ENCODE peak calls at places on chromosome 2, in four cellular contexts. C is fibroblast of gingiva, T is NCI-H1105, N is uterus. S is an unnamed sample.

GRCh38 chr2:42189235-42189566 is 20.0 kb downstream of the EML4 start:
- DNase-seq in N (no peak), C (no peak), T (no peak), S (no peak)

GRCh38 chr2:197236816-197237215 is 73.8 kb downstream of the ANKRD44 start:
- DNase-seq in C (no peak), T (no peak), N (no peak), S (no peak)

GRCh38 chr2:171160119-171160629 is 519 bp downstream of the TLK1 start:
- DNase-seq in T (peak; percentile 62), C (peak; percentile 64), N (peak; percentile 65), S (peak; percentile 91)

GRCh38 chr2:86295071-86295470 is 42.4 kb downstream of the REEP1 start:
- DNase-seq in C (no peak), N (no peak), T (no peak), S (no peak)

GRCh38 chr2:85871494-85872164 is 17.2 kb downstream of the ST3GAL5 start:
- DNase-seq in N (no peak), C (no peak), T (no peak), S (no peak)

GRCh38 chr2:150332378-150332777 is 155.1 kb downstream of the RND3 start:
- DNase-seq in T (no peak), N (no peak), C (no peak), S (no peak)

GRCh38 chr2:177984739-177985138 is 87.8 kb downstream of the PDE11A start:
- DNase-seq in C (no peak), T (peak; percentile 57), N (no peak), S (no peak)

GRCh38 chr2:156125018-156125417 is 207.5 kb downstream of the NR4A2 start:
- DNase-seq in N (no peak), C (no peak), T (no peak), S (no peak)

GRCh38 chr2:238518828-238519186 is 92.1 kb downstream of the ASB1 start:
- DNase-seq in N (no peak), C (no peak), T (no peak), S (no peak)

GRCh38 chr2:132620115-132620514 is 49.9 kb downstream of the LYPD1 start:
- DNase-seq in N (no peak), C (peak; percentile 29), T (no peak), S (no peak)

GRCh38 chr2:236167297-236168109 is 683 bp downstream of the GBX2 start:
- DNase-seq in T (peak; percentile 28), C (peak; percentile 26), N (no peak), S (no peak)

GRCh38 chr2:120486441-120486840 is 140.5 kb downstream of the INHBB start:
- DNase-seq in N (no peak), C (no peak), T (no peak), S (peak; percentile 32)

GRCh38 chr2:227106845-227107759 is 56.9 kb downstream of the COL4A4 start:
- DNase-seq in N (no peak), T (peak; percentile 12), C (peak; percentile 78), S (no peak)

GRCh38 chr2:191218292-191218898 is 26.8 kb upstream of the MYO1B start:
- DNase-seq in N (no peak), T (peak; percentile 27), C (peak; percentile 58), S (no peak)

GRCh38 chr2:221075203-221075602 is 496.9 kb downstream of the EPHA4 start:
- DNase-seq in C (peak; percentile 4), N (no peak), T (no peak), S (no peak)

GRCh38 chr2:74502720-74503505 is 3.5 kb upstream of the LBX2 start:
- DNase-seq in N (peak; percentile 69), C (peak; percentile 79), T (no peak), S (peak; percentile 91)

GRCh38 chr2:32741575-32741974 is 113.7 kb downstream of the TTC27 start:
- DNase-seq in T (no peak), C (no peak), N (no peak), S (no peak)

GRCh38 chr2:177106212-177106611 is 106.4 kb upstream of the HNRNPA3 start:
- DNase-seq in C (no peak), N (no peak), T (no peak), S (no peak)

GRCh38 chr2:62482558-62483352 is 23.2 kb downstream of the TMEM17 start:
- DNase-seq in N (no peak), C (no peak), T (no peak), S (no peak)

GRCh38 chr2:203763425-203764272 is 57.2 kb downstream of the CD28 start:
- DNase-seq in T (no peak), C (no peak), N (no peak), S (no peak)

GRCh38 chr2:161204846-161205245 is 44.6 kb downstream of the TANK start:
- DNase-seq in N (no peak), C (no peak), T (no peak), S (no peak)

GRCh38 chr2:191691016-191691725 is 13.2 kb downstream of the NABP1 start:
- DNase-seq in C (peak; percentile 88), N (no peak), T (no peak), S (no peak)

GRCh38 chr2:239910851-239911629 is 114.1 kb downstream of the NDUFA10 start:
- DNase-seq in C (no peak), T (no peak), N (no peak), S (peak; percentile 63)

GRCh38 chr2:163573652-163574051 is 162.2 kb downstream of the FIGN start:
- DNase-seq in N (no peak), C (no peak), T (no peak), S (no peak)

GRCh38 chr2:9178905-9179571 is 27.6 kb upstream of the ASAP2 start:
- DNase-seq in T (peak; percentile 55), N (peak; percentile 72), C (peak; percentile 82), S (peak; percentile 83)

GRCh38 chr2:216590780-216591179 is 42.4 kb upstream of the IGFBP2 start:
- DNase-seq in T (no peak), C (peak; percentile 67), N (peak; percentile 82), S (peak; percentile 59)

GRCh38 chr2:12755384-12755783 is 38.6 kb downstream of the TRIB2 start:
- DNase-seq in N (no peak), C (no peak), T (no peak), S (no peak)

GRCh38 chr2:64857581-64858471 is 131.4 kb upstream of the SLC1A4 start:
- DNase-seq in N (peak; percentile 79), C (peak; percentile 88), T (no peak), S (peak; percentile 82)

GRCh38 chr2:56191617-56192016 is 7.8 kb downstream of the CCDC85A start:
- DNase-seq in T (peak; percentile 32), N (no peak), C (peak; percentile 25), S (no peak)

GRCh38 chr2:166764216-166764615 is 124.1 kb upstream of the XIRP2 start:
- DNase-seq in T (no peak), C (no peak), N (no peak), S (no peak)

GRCh38 chr2:228646061-228646460 is 464.6 kb upstream of the SPHKAP start:
- DNase-seq in T (no peak), C (peak; percentile 13), N (no peak), S (no peak)

GRCh38 chr2:2922156-2922555 is 455.5 kb downstream of the EIPR1 start:
- DNase-seq in T (no peak), N (no peak), C (no peak), S (no peak)

GRCh38 chr2:150520887-150521664 is 33.6 kb upstream of the RND3 start:
- DNase-seq in N (no peak), C (peak; percentile 54), T (no peak), S (no peak)

GRCh38 chr2:66432801-66433694 is 1.9 kb upstream of the MEIS1 start:
- DNase-seq in N (peak; percentile 94), C (peak; percentile 98), T (peak; percentile 91), S (peak; percentile 94)

GRCh38 chr2:125424386-125424785 is 1231.6 kb upstream of the GYPC start:
- DNase-seq in T (no peak), C (no peak), N (no peak), S (no peak)

GRCh38 chr2:74003494-74004211 is 18.9 kb downstream of the TET3 start:
- DNase-seq in T (no peak), C (peak; percentile 68), N (peak; percentile 35), S (no peak)

GRCh38 chr2:9991221-9991620 is 39.7 kb downstream of the GRHL1 start:
- DNase-seq in N (no peak), T (no peak), C (no peak), S (no peak)

GRCh38 chr2:25590921-25591505 is 82.4 kb downstream of the DTNB start:
- DNase-seq in N (no peak), C (no peak), T (no peak), S (no peak)

GRCh38 chr2:234423884-234424283 is 73.0 kb downstream of the ARL4C start:
- DNase-seq in T (no peak), C (no peak), N (no peak), S (no peak)

S was measured in aorta.